ENCODE peak calls at places on chromosomes 16 and 17, in five cellular contexts. W is H9, I is mesendoderm, F is mesenchymal stem cell, T is H1. N is an unnamed sample.

GRCh38 chr16:3292604-3293003 is 9.3 kb downstream of the ZNF263 start:
- DNase-seq in W (no peak), I (no peak), F (no peak), T (no peak), N (no peak)

GRCh38 chr16:12868788-12869187 is 32.6 kb upstream of the SHISA9 start:
- DNase-seq in W (no peak), I (no peak), F (no peak), T (no peak), N (no peak)

GRCh38 chr16:3713587-3714242 is 3.6 kb downstream of the TRAP1 start:
- DNase-seq in W (no peak), I (no peak), F (no peak), T (no peak), N (no peak)

GRCh38 chr17:73759324-73760185 is 115.3 kb upstream of the SDK2 start:
- DNase-seq in W (no peak), I (no peak), F (no peak), T (no peak), N (no peak)

GRCh38 chr17:37259030-37259735 is 116.6 kb upstream of the C17orf78 start:
- DNase-seq in W (no peak), I (no peak), F (peak), T (no peak), N (no peak)

GRCh38 chr17:72385482-72385881 is 264.7 kb downstream of the SOX9 start:
- DNase-seq in W (no peak), I (no peak), F (no peak), T (no peak), N (no peak)

GRCh38 chr16:21619765-21620462 is 20.5 kb downstream of the METTL9 start:
- DNase-seq in W (no peak), I (peak), F (no peak), T (no peak), N (no peak)

GRCh38 chr17:45018514-45019176 is 32.8 kb downstream of the DCAKD start:
- DNase-seq in W (no peak), I (no peak), F (peak), T (no peak), N (no peak)

GRCh38 chr17:43645765-43646481 is 15.8 kb downstream of the MEOX1 start:
- DNase-seq in W (no peak), I (no peak), F (peak), T (peak), N (no peak)

GRCh38 chr17:77736207-77736600 is 222.3 kb upstream of the TNRC6C start:
- DNase-seq in W (peak), I (no peak), F (no peak), T (peak), N (no peak)

GRCh38 chr17:19769946-19770652 is 22.0 kb upstream of the ALDH3A1 start:
- DNase-seq in W (no peak), I (no peak), F (peak), T (peak), N (no peak)

GRCh38 chr17:18860161-18860972 is 2.4 kb downstream of the PRPSAP2 start:
- DNase-seq in W (no peak), I (no peak), F (peak), T (no peak), N (no peak)

GRCh38 chr17:42249681-42250446 is 26.3 kb downstream of the STAT5B start:
- DNase-seq in W (no peak), I (no peak), F (no peak), T (no peak), N (no peak)

GRCh38 chr16:73126453-73126853 is 78.5 kb upstream of the ZFHX3 start:
- DNase-seq in W (no peak), I (no peak), F (peak), T (no peak), N (no peak)

GRCh38 chr16:21937387-21937829 is 15.8 kb upstream of the UQCRC2 start:
- DNase-seq in W (no peak), I (no peak), F (no peak), T (no peak), N (no peak)

GRCh38 chr17:74212913-74213791 is at the start of gene TTYH2:
- DNase-seq in W (peak), I (peak), F (peak), T (peak), N (peak)

GRCh38 chr17:7559307-7560171 is 989 bp downstream of the TNFSF13 start:
- DNase-seq in W (no peak), I (no peak), F (no peak), T (no peak), N (no peak)

GRCh38 chr16:88045820-88046303 is 94.6 kb downstream of the BANP start:
- DNase-seq in W (no peak), I (no peak), F (no peak), T (no peak), N (no peak)

GRCh38 chr16:83356266-83356665 is 451.5 kb upstream of the HSBP1 start:
- DNase-seq in W (peak), I (peak), F (peak), T (no peak), N (peak)

GRCh38 chr17:29620271-29620670 is 2.4 kb downstream of the CORO6 start:
- DNase-seq in W (peak), I (peak), F (no peak), T (no peak), N (no peak)

GRCh38 chr16:77295896-77296295 is 96.7 kb downstream of the SYCE1L start:
- DNase-seq in W (no peak), I (no peak), F (peak), T (no peak), N (no peak)

GRCh38 chr17:30275911-30276310 is 15.8 kb downstream of the BLMH start:
- DNase-seq in W (no peak), I (no peak), F (no peak), T (no peak), N (no peak)

GRCh38 chr16:14418795-14419225 is 211.2 kb downstream of the PARN start:
- DNase-seq in W (no peak), I (no peak), F (no peak), T (no peak), N (no peak)

GRCh38 chr16:53673189-53673588 is 30.5 kb downstream of the RPGRIP1L start:
- DNase-seq in W (no peak), I (no peak), F (no peak), T (no peak), N (no peak)

GRCh38 chr16:76387994-76388393 is 110.8 kb downstream of the CNTNAP4 start:
- DNase-seq in W (no peak), I (no peak), F (peak), T (no peak), N (no peak)

GRCh38 chr16:69804283-69804682 is 42.2 kb downstream of the WWP2 start:
- DNase-seq in W (no peak), I (no peak), F (no peak), T (no peak), N (no peak)

GRCh38 chr17:48542956-48543853 is 1.7 kb downstream of the HOXB2 start:
- DNase-seq in W (peak), I (peak), F (peak), T (peak), N (no peak)

GRCh38 chr17:7393613-7394451 is 493 bp downstream of the PLSCR3 start:
- DNase-seq in W (peak), I (peak), F (peak), T (peak), N (no peak)

GRCh38 chr16:47141773-47142468 is 1.8 kb downstream of the NETO2 start:
- DNase-seq in W (peak), I (peak), F (peak), T (peak), N (peak)

GRCh38 chr16:89365044-89365467 is 125.3 kb downstream of the ANKRD11 start:
- DNase-seq in W (no peak), I (no peak), F (peak), T (no peak), N (no peak)

GRCh38 chr16:27334192-27334764 is 20.5 kb downstream of the IL4R start:
- DNase-seq in W (no peak), I (no peak), F (no peak), T (no peak), N (no peak)

GRCh38 chr16:27333549-27333948 is 19.8 kb downstream of the IL4R start:
- DNase-seq in W (no peak), I (no peak), F (no peak), T (no peak), N (no peak)

GRCh38 chr16:27334874-27335273 is 21.1 kb downstream of the IL4R start:
- DNase-seq in W (no peak), I (no peak), F (peak), T (no peak), N (no peak)

GRCh38 chr16:27332105-27332504 is 18.3 kb downstream of the IL4R start:
- DNase-seq in W (no peak), I (peak), F (no peak), T (no peak), N (no peak)

GRCh38 chr16:27333104-27333503 is 19.3 kb downstream of the IL4R start:
- DNase-seq in W (no peak), I (no peak), F (no peak), T (no peak), N (no peak)
- H3K4ac ChIP-seq in W (no peak), I (no peak), F (no peak), T (no peak), N (no peak)

DNA sequence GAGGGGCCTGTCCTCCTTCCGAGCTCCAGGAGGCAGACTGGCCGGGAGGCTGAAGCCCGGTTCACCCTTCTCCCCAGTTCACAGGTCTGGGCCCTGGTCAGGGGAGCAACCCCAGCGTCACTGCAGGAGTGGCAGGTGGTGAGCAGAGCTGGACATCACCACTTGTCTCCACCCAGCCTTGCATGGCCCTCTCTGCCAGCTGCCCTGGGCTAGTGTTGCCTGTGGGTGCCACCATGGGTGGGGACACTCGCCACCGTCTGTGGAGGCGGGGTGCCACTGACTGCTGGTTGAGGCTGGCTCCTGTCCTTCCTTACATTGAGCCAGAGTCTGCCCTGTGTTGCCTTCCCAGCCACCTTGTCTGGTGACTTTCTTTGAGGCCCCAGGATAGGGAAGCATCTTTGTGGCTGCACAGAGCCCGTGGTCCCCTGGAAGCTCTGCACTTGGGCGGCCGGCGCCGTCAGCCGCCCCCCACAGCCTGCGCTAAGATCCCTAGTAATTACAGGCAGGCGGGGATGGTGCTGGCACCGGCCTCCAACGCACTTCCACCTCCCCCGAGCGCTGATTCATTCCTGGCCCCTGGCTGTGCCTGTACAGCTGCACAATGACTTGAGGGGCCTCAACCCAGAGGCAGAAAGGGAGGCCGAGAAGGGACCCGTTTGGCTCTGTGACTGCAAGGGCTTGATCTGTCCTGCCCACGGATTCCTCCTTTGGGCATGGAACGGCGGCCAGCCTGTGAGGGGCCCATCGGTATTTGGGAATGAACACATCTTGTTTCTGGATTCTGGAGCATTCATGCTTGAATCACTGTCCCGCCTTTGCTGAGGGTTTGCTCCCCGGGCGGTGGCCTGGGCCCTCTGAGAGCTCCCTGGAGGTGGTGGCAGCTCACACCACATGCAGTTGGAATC is 5.2 kb downstream of the BAIAP2 start:
- DNase-seq in W (no peak), I (no peak), F (peak), T (no peak), N (no peak)
- H4K8ac ChIP-seq in W (no peak), I (no peak), F (peak), T (no peak), N (no peak)

GRCh38 chr16:2237076-2237551 is 870 bp downstream of the DNASE1L2 start:
- DNase-seq in W (no peak), I (no peak), F (no peak), T (peak), N (no peak)
- H3K4ac ChIP-seq in W (no peak), I (no peak), F (no peak), T (no peak), N (no peak)

DNA sequence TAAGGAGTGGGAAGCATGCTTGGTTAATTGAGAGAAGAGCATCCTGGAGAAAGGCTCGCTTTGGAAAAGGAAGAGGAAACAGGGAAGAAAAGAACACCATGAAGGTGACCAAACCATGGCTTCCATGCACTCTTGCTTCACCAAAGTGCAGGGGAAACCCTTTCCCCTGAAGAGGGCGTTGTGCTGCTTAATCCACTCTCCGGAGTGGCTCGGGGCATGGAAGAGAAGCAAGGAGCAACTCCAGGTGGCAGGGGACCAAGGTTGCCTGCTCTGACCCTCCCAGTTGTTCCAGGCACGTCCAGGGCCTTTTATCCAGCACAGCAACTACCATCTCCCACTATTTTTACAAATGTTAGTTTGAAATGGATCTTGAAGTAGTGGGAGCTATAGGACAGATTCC is 108.1 kb downstream of the STX8 start:
- DNase-seq in W (peak), I (peak), F (no peak), T (peak), N (no peak)
- H4K8ac ChIP-seq in W (no peak), I (no peak), F (no peak), T (no peak), N (no peak)

GRCh38 chr16:85171809-85172464 is 59.7 kb upstream of the CIBAR2 start:
- DNase-seq in W (no peak), I (no peak), F (no peak), T (no peak), N (no peak)
- H3K4ac ChIP-seq in W (no peak), I (no peak), F (peak), T (no peak), N (no peak)

GRCh38 chr17:49882434-49882833 is 34.6 kb upstream of the TAC4 start:
- DNase-seq in W (no peak), I (no peak), F (no peak), T (no peak), N (no peak)
- H4K8ac ChIP-seq in W (no peak), I (no peak), F (no peak), T (no peak), N (no peak)

DNA sequence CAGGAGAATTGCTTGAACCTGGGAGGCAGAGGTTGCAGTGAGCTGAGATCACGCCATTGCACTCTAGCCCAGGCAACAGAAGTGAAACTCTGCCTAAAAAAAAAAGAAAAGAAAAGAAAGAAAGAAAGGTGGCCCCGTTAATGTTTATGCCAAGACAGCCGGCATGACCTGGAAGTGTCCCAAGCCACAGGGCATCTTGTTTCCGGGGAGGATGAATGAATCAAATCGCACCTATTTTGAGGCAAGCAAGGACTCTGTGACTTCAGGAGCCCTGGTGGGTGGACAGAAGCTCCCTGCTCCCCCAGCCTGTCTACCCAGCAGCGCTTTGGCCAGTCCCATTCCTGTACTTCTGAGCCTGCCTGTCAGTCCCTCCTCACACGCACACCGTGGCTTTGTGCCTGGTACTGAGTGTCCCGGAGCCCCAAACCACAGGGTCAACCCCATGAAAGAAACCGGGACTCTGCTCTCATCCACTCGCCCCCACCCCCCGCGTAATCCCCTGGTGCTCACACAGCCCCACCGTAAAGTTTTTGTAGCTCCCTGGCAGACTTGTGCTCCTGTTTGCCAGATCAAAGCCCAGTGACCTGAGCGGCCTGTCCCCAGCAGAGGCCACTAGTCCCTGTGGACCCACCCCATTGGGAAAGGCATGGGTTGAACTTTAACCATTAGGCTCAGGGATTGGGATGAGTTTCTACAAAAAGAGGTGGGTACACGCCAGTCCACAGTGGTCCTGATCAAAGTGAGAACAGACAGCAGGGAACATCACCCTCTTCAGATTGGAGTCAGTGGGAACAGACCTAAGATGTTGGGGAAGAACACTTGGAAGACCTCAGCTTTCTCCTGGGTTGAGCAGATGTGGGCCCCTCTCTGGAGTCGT is 19.3 kb downstream of the CD2BP2 start:
- DNase-seq in W (peak), I (no peak), F (no peak), T (no peak), N (no peak)
- H3K4ac ChIP-seq in W (no peak), I (no peak), F (peak), T (no peak), N (no peak)

GRCh38 chr17:75872434-75873351 is 5.7 kb downstream of the TRIM47 start:
- DNase-seq in W (peak), I (peak), F (peak), T (no peak), N (no peak)

GRCh38 chr17:75864448-75864871 is 9.3 kb upstream of the WBP2 start:
- DNase-seq in W (peak), I (no peak), F (peak), T (no peak), N (no peak)

GRCh38 chr17:75874323-75875181 is 3.8 kb downstream of the TRIM47 start:
- DNase-seq in W (no peak), I (no peak), F (no peak), T (no peak), N (no peak)

GRCh38 chr17:75873587-75874322 is 4.6 kb downstream of the TRIM47 start:
- DNase-seq in W (no peak), I (no peak), F (no peak), T (no peak), N (no peak)

DNA sequence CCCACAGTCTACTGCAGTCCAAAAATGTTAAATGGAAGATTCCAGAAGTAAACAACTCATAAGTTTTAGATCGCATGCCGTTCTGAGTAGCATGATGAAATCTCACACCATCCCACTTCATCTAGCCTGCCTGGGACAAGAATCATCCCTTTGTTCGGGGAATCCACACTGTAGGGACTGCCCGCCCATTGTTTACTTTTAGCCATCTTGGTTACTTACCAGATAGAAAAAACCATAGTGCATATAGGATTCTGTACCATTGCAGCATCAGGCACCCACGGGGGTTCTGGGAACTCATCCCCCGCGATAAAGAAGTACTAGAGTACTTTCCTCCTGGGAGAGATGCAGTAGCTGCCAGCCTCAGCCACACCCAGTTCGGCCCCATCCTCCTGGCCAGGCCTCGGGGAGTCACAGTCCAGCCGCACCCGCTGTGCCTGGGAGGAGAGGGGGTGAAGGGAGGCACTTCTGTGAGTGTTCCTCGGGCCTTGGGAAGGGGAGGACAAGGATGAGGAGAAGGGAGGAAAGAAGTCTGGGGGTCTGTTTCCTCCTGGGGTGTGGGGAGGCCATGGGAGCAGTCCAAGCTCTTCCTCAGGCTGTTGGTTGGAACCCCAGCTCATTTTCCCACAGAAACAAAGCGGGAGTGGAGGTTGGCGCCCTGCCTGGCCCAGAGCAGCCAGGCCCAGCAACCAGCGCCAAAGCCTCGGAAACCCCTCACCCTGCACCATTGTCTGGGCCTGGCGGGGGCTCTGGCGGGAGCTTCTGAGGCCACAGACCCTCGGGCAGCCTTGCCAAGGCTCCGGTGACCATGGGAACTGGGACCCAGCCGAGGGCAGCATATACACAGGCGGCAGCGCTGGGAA is 8.9 kb downstream of the TRIM47 start:
- DNase-seq in W (no peak), I (peak), F (peak), T (no peak), N (no peak)
- H4K8ac ChIP-seq in W (no peak), I (no peak), F (peak), T (peak), N (peak)

GRCh38 chr17:40532520-40533253 is 31.3 kb upstream of the TNS4 start:
- DNase-seq in W (no peak), I (no peak), F (no peak), T (no peak), N (no peak)
- H3K4ac ChIP-seq in W (no peak), I (peak), F (peak), T (no peak), N (no peak)